ENCODE peak calls at places on chromosome 19, in seven cellular contexts. D, Y, L, R, B, G and A are unnamed samples.
A peak's percentile ranks its signal among the peaks of the same experiment; 100 is the strongest.

GRCh38 chr19:50232600-50232999 is 29.2 kb downstream of the MYH14 start:
- DNase-seq in D (no peak), G (no peak), B (no peak), Y (no peak), R (no peak), L (no peak), A (no peak)

GRCh38 chr19:5170329-5170745 is 170.3 kb downstream of the PTPRS start:
- DNase-seq in B (no peak), G (no peak), R (peak; percentile 88), D (peak; percentile 34), L (no peak), Y (no peak), A (peak; percentile 38)

GRCh38 chr19:49432141-49433073 is 7.2 kb downstream of the GFY start:
- DNase-seq in G (no peak), D (no peak), Y (no peak), L (no peak), B (no peak), R (no peak), A (no peak)

GRCh38 chr19:28387507-28387906 is 825.4 kb downstream of the UQCRFS1 start:
- DNase-seq in Y (no peak), R (no peak), L (no peak), G (no peak), D (no peak), B (no peak), A (no peak)

GRCh38 chr19:11478167-11479089 is 2.4 kb downstream of the ELAVL3 start:
- DNase-seq in D (no peak), R (no peak), B (no peak), L (no peak), Y (no peak), G (no peak), A (no peak)

GRCh38 chr19:45428385-45429231 is 4.9 kb upstream of the ERCC1 start:
- DNase-seq in D (peak; percentile 38), Y (peak; percentile 86), L (no peak), B (peak; percentile 34), R (no peak), G (peak; percentile 23), A (no peak)

GRCh38 chr19:31338069-31338767 is 11.0 kb downstream of the TSHZ3 start:
- DNase-seq in D (no peak), L (no peak), B (no peak), Y (peak; percentile 73), R (no peak), G (peak; percentile 78), A (no peak)

GRCh38 chr19:45733160-45733810 is at the start of gene MEIOSIN:
- DNase-seq in D (no peak), R (peak; percentile 76), B (no peak), G (no peak), Y (no peak), L (no peak), A (no peak)

GRCh38 chr19:2461751-2462634 is 5.2 kb upstream of the LMNB2 start:
- DNase-seq in L (peak; percentile 60), Y (peak; percentile 75), B (no peak), G (peak; percentile 22), D (peak; percentile 34), R (peak; percentile 85), A (peak; percentile 39)

GRCh38 chr19:4557971-4558941 is 1.2 kb downstream of the SEMA6B start:
- DNase-seq in G (no peak), R (peak; percentile 85), L (no peak), D (peak; percentile 59), Y (no peak), B (no peak), A (no peak)

GRCh38 chr19:45179063-45179847 is 671 bp downstream of the BLOC1S3 start:
- DNase-seq in Y (peak; percentile 51), L (no peak), B (no peak), D (peak; percentile 55), G (peak; percentile 51), R (peak; percentile 91), A (peak; percentile 64)

GRCh38 chr19:21833733-21834132 is 2.2 kb downstream of the ZNF43 start:
- DNase-seq in B (no peak), Y (no peak), D (no peak), R (no peak), G (no peak), L (no peak), A (no peak)

GRCh38 chr19:41940443-41941409 is 12.5 kb upstream of the ERFL start:
- DNase-seq in B (no peak), D (no peak), G (no peak), Y (no peak), L (no peak), R (peak; percentile 77), A (no peak)

GRCh38 chr19:12754465-12755196 is 3.0 kb downstream of the BEST2 start:
- DNase-seq in D (no peak), R (no peak), G (no peak), L (no peak), B (no peak), Y (no peak), A (no peak)
- H3K27ac ChIP-seq in D (no peak overlapping the region), R (no peak overlapping the region), G (no peak overlapping the region), L (no peak overlapping the region), B (no peak overlapping the region), Y (no peak overlapping the region), A (no peak overlapping the region)

DNA sequence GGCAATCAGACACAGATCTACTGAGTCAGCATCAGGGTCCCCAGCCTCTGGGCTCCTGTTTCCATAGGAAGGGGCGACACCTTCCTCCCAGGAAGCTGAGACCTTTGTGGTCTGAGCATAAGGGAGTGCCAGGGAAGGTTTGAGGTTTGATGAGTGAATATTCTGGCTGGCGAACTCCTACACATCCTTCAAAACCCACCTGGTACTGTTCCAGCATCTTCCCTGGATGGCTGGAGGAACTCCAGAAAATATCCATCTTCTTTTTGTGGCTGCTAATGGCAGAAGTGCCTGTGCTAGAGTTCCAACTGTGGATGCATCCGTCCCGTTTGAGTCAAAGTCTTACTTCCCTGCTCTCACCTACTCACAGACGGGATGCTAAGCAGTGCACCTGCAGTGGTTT is 9.2 kb downstream of the INSL3 start:
- DNase-seq in R (no peak), D (no peak), G (no peak), Y (no peak), L (no peak), B (no peak), A (no peak)
- H3K4me1 ChIP-seq in R (peaks cover 9% of the 10 kb centered on the region), D (no peaks in the 10 kb centered on the region), G (no peaks in the 10 kb centered on the region), Y (no peaks in the 10 kb centered on the region), L (peaks cover under 1% of the 10 kb centered on the region), B (no peaks in the 10 kb centered on the region), A (no peaks in the 10 kb centered on the region)

GRCh38 chr19:36489139-36489919 is at the start of gene ZNF566:
- DNase-seq in Y (peak; percentile 94), D (peak; percentile 87), B (peak; percentile 75), R (peak; percentile 96), L (peak; percentile 93), G (peak; percentile 90), A (peak; percentile 91)
- TF ChIP-seq POLR2A in Y (no peak), D (no peak), B (peak; percentile 28), R (no peak), L (peak; percentile 38), G (no peak), A (peak; percentile 31)

GRCh38 chr19:35317464-35318043 is 11.4 kb upstream of the CD22 start:
- DNase-seq in R (no peak), L (no peak), B (no peak), G (no peak), Y (no peak), D (no peak), A (peak; percentile 28)

GRCh38 chr19:35318679-35319448 is 10.1 kb upstream of the CD22 start:
- DNase-seq in L (peak; percentile 93), R (peak; percentile 91), G (peak; percentile 95), Y (no peak), B (peak; percentile 30), D (peak; percentile 32), A (peak; percentile 43)

GRCh38 chr19:35316560-35316959 is 12.4 kb upstream of the CD22 start:
- DNase-seq in R (no peak), L (no peak), Y (no peak), B (no peak), D (no peak), G (no peak), A (no peak)

GRCh38 chr19:35320285-35320706 is 8.7 kb upstream of the CD22 start:
- DNase-seq in B (no peak), D (no peak), R (no peak), Y (no peak), G (no peak), L (no peak), A (no peak)

DNA sequence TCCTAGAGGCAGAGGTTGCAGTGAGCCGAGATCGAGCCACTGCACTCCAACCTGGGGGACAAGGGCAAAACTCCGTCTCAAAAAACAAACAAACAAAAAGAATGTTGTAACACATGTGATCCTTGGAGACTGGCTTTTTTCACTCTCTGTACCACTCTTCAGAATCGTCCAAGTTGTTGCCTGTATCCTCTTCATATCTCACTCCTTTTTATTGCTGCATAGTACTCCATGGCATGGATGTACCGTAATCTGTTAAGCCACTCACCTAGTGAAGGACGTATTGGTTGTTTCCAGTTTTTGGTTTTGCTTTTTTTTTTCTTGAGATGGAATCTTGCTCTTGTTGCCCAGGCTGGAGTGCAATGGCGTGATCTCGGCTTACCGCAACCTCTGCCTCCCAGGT is 7.0 kb upstream of the CD22 start:
- DNase-seq in R (no peak), Y (no peak), L (no peak), D (no peak), B (no peak), G (no peak), A (no peak)
- H3K27ac ChIP-seq in R (no peak overlapping the region), Y (no peak overlapping the region), L (no peak overlapping the region), D (no peak overlapping the region), B (no peak overlapping the region), G (no peak overlapping the region), A (no peak overlapping the region)

DNA sequence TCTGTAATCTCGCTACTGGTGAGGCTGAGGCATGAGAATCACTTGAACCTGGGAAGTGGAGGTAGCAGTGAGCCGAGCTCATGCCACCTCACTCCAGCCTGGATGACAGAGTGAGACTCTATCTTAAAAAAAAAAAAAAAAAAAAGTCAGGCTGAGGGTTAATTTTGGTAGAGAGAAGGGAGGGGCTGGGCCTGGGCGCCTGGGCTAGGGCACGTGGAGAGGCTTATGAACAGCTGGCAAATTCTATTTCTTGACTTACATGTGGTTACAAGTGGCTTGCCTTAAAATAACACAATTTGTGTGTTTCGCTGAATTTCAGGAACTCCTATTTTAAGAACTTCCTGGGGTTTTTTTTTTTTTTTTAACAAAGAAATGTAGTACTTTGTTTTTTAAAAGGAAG is 47.6 kb upstream of the MAP3K10 start:
- DNase-seq in R (peak; percentile 80), Y (peak; percentile 50), L (no peak), D (no peak), G (peak; percentile 52), B (no peak), A (peak; percentile 6)
- H3K4me1 ChIP-seq in R (peaks cover 77% of the 10 kb centered on the region), Y (peaks cover 14% of the 10 kb centered on the region), L (peaks cover 22% of the 10 kb centered on the region), D (no peaks in the 10 kb centered on the region), G (peaks cover 10% of the 10 kb centered on the region), B (no peaks in the 10 kb centered on the region), A (no peaks in the 10 kb centered on the region)

DNA sequence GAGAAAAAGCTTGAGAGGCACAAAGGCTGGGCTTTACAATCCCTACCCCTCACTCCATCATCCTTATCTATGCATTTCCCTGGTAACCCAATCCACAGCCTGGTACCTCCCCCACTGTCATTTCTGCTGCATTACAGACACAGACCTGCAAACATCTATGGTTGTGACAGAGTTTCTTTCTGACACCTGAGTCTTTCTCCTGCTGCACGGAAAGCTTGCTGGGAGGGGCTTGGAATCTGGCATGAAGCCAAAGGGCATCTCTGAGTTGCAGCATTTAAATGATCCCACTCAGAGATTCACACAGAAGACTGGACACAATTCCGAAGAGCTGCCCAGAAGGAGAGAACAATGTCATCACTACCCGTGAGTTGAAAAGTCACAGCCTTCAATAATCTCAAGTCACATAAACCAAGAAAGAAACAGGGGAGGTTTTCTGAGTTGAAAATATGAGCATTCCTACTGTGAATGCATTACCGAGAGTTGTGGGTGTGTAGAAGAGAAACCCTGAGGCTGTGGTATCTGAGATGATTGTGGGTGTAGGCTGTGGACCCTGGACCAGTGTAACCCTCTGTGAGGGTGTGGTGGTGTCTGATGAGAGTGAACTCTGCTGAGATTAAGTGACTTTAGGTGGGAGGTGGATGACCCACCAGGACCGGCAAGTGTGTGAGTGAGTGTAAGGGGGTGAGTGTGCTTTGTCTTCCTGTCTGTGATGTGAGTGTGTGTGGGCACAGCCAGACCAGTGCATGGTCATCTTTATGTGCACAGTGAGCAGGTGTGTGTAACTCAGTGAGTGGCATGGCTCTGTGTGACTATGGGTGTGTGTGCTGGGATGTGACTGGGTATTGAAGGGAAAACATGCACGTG is at the start of gene LGALS14:
- DNase-seq in G (no peak), Y (no peak), L (no peak), D (no peak), R (no peak), B (no peak), A (no peak)
- TF ChIP-seq POLR2A in G (no peak), Y (no peak), L (no peak), D (no peak), R (no peak), B (no peak), A (no peak)